ENCODE peak calls at places on chromosomes 7 and 10, in four cellular contexts. M is progenitor cell of endocrine pancreas, E is astrocyte of the spinal cord, T is breast epithelium. S is an unnamed sample.

GRCh38 chr10:16967000-16967865 is 150.0 kb upstream of the RSU1 start:
- DNase-seq in M (no peak), E (peak; percentile 88), T (no peak), S (no peak)

GRCh38 chr10:92747600-92747999 is 57.8 kb downstream of the HHEX start:
- DNase-seq in M (no peak), E (no peak), T (no peak), S (no peak)

GRCh38 chr7:74372511-74373111 is 81.1 kb upstream of the GTF2IRD1 start:
- DNase-seq in M (no peak), E (peak; percentile 15), T (no peak), S (peak; percentile 45)

GRCh38 chr10:117987242-117987909 is 59.4 kb downstream of the RAB11FIP2 start:
- DNase-seq in M (no peak), E (no peak), T (no peak), S (no peak)

GRCh38 chr10:91096263-91096662 is 124.2 kb upstream of the PCGF5 start:
- DNase-seq in M (no peak), E (no peak), T (no peak), S (no peak)

GRCh38 chr10:24519950-24520349 is 203.7 kb downstream of the ARHGAP21 start:
- DNase-seq in M (no peak), E (no peak), T (no peak), S (no peak)

GRCh38 chr7:28177836-28178235 is 2.8 kb downstream of the JAZF1 start:
- DNase-seq in M (no peak), E (no peak), T (no peak), S (no peak)

GRCh38 chr7:82818091-82818620 is 344.5 kb downstream of the PCLO start:
- DNase-seq in M (no peak), E (no peak), T (no peak), S (no peak)

GRCh38 chr7:130419652-130420051 is 21.2 kb downstream of the CEP41 start:
- DNase-seq in M (no peak), E (no peak), T (no peak), S (no peak)

GRCh38 chr7:2830609-2831376 is 13.3 kb downstream of the GNA12 start:
- DNase-seq in M (no peak), E (no peak), T (no peak), S (no peak)

GRCh38 chr10:92123031-92123450 is 167.8 kb downstream of the CPEB3 start:
- DNase-seq in M (no peak), E (no peak), T (peak; percentile 56), S (no peak)

GRCh38 chr7:20064181-20064970 is 152.8 kb downstream of the MACC1 start:
- DNase-seq in M (no peak), E (peak; percentile 70), T (no peak), S (no peak)

GRCh38 chr7:43865277-43865676 is 4.0 kb downstream of the MRPS24 start:
- DNase-seq in M (no peak), E (no peak), T (no peak), S (no peak)

GRCh38 chr7:21300692-21301091 is 127.2 kb upstream of the SP4 start:
- DNase-seq in M (no peak), E (no peak), T (no peak), S (no peak)

GRCh38 chr7:28687631-28688030 is 270.5 kb downstream of the TRIL start:
- DNase-seq in M (no peak), E (no peak), T (no peak), S (no peak)

GRCh38 chr7:155422599-155423336 is 35.2 kb upstream of the EN2 start:
- DNase-seq in M (no peak), E (no peak), T (no peak), S (peak; percentile 3)

GRCh38 chr10:122571892-122572291 is 11.3 kb downstream of the DMBT1 start:
- DNase-seq in M (no peak), E (no peak), T (no peak), S (no peak)

GRCh38 chr10:73577788-73578187 is 13.4 kb downstream of the USP54 start:
- DNase-seq in M (no peak), E (peak; percentile 81), T (peak; percentile 75), S (no peak)

GRCh38 chr10:17474595-17474994 is 20.2 kb upstream of the ST8SIA6 start:
- DNase-seq in M (no peak), E (no peak), T (no peak), S (no peak)

GRCh38 chr7:127809285-127809702 is 157.3 kb downstream of the SND1 start:
- DNase-seq in M (no peak), E (peak; percentile 41), T (no peak), S (peak; percentile 39)

GRCh38 chr7:27999829-28000228 is 180.8 kb downstream of the JAZF1 start:
- DNase-seq in M (no peak), E (no peak), T (no peak), S (no peak)

GRCh38 chr10:79047875-79048638 is 20.7 kb upstream of the ZMIZ1 start:
- DNase-seq in M (no peak), E (no peak), T (peak; percentile 51), S (peak; percentile 31)

GRCh38 chr10:132294561-132295320 is 13.0 kb downstream of the STK32C start:
- DNase-seq in M (peak; percentile 47), E (no peak), T (peak; percentile 39), S (peak; percentile 10)

GRCh38 chr7:118626739-118627138 is 402.2 kb downstream of the ANKRD7 start:
- DNase-seq in M (no peak), E (no peak), T (no peak), S (no peak)

GRCh38 chr7:112594397-112594796 is 113.6 kb downstream of the LSMEM1 start:
- DNase-seq in M (no peak), E (peak; percentile 68), T (no peak), S (no peak)

GRCh38 chr7:106166651-106167342 is 54.7 kb upstream of the SYPL1 start:
- DNase-seq in M (peak; percentile 32), E (peak; percentile 78), T (no peak), S (no peak)

DNA sequence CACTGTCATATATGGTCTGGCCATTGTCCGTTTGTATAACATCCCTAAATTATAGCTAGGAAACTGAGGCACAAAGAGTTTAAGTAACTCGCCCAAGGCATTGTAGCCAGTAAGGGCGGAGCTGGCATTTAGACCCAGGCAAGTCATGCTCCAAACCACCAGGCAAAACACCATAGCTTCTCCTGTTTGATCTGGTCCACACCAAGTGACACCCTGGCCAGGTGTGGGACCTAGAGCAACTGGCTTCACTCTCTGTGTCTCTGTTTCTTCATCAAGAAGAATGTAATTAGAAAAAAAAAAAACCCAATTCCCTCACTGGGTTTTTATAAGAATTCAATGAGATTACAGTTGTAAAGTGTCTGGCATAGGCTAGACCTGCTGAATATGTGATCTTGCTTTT is 85.2 kb upstream of the AOAH start:
- DNase-seq in M (no peak), E (no peak), T (no peak), S (no peak)
- TF ChIP-seq CTCF in M (no peak), E (no peak), T (no peak), S (no peak)

GRCh38 chr7:81709836-81710235 is 60.0 kb downstream of the HGF start:
- DNase-seq in M (no peak), E (no peak), T (no peak), S (no peak)
- TF ChIP-seq CTCF in M (no peak), E (no peak), T (no peak), S (no peak)

DNA sequence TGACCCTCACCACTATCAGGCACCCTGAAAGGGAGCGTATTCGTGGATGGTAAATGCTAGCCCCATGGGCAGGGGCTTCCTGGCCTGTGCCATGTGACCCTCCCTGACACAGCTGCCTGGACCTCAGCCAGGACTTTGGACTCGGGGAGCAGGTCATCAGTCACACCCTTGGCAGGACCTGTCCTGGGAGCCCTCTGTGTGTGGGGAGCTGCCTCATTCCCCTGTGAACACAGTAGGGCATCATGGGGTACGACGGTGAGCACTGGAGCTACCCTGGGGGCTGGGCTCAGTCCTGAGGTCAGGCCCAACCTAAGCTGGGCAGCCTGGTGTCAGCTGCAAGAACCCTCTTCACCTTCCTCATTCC is 129.3 kb upstream of the FAM20C start:
- DNase-seq in M (no peak), E (no peak), T (peak; percentile 49), S (no peak)
- TF ChIP-seq CTCF in M (no peak), E (no peak), T (no peak), S (no peak)

DNA sequence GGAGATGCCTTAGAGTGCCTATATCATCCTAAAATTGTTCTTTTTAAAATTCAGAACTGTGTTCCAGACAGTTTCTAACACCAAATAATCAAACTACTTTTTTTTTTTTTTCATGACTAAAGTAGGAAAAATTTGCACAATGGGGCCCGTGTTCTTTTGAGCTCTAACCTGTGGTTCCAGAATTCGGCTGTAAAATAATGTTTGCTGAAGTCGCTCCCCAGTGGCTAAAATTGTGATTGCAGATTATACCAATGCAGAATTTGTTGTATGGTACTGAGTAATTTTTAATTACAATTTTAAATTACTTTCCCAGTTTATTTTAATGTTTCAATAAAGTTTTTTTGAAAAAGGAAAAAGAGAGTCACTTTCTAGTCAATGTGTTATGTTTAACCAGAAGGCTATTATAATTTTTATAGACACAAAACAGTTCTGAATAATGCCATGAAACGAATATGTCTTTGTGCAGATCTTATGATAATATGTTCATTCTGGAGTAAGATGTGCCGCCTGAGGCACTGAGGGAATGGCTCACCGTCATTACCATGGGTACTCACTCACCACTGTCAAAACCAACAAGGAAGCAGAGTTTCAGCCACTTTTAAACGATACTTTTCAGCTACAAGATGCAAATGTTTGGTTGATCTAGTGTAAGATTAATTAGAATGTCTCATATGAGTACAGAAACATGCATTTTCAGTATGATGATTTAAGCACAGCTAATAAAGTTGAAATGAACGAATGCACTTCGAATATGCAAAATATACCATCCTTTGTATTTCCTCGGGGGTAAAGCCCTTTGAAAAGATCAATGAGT is 173.6 kb downstream of the PRKCQ start:
- DNase-seq in M (no peak), E (peak; percentile 30), T (no peak), S (no peak)
- TF ChIP-seq CTCF in M (peak; percentile 57), E (peak; percentile 54), T (peak; percentile 21), S (peak; percentile 52)

GRCh38 chr7:85829817-85830432 is 643.1 kb upstream of the SEMA3D start:
- DNase-seq in M (no peak), E (peak; percentile 25), T (no peak), S (no peak)
- TF ChIP-seq CTCF in M (peak; percentile 74), E (peak; percentile 34), T (no peak), S (no peak)

DNA sequence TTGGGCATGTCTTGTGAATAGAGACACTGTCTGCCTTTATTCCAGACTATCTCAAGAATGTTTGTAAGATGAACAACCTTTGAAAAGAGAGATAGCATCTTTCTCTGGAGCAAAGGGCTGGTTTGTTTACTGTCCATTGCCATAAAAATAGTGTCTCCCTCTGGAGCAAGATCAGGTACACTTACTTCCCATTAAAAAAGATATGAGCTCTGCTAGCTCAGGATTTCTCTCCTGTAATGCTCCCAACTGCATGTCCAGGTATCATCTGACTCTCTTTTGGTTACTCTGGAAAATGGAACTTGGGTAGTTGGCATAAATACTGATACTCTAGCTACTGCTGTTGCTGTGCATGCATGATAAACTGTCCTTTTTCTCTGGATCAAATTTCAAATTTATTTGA is 381.1 kb downstream of the TFEC start:
- DNase-seq in M (no peak), E (no peak), T (no peak), S (no peak)
- TF ChIP-seq CTCF in M (no peak), E (no peak), T (no peak), S (no peak)

DNA sequence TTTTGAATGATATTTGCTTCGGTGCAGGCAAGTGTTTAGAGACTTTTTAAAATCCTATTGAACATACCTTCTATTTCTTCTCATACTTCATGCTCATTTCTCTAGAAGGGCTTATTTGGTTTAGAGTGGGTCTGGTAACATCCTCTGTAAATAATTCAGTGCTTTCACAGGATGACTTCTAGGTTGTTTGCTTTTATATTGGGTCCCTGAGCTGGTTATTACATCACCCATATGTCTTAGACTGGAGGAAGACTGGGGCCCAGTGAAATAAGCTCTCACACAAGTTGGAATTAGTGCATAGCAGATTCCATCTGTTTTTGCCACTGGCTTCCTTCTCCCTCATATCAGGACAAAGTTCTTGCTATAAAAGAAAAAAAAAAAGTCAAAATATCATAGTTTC is 6.5 kb downstream of the SUPV3L1 start:
- DNase-seq in M (no peak), E (no peak), T (no peak), S (no peak)
- TF ChIP-seq CTCF in M (no peak), E (no peak), T (no peak), S (no peak)

S was measured in glutamatergic neuron.